ENCODE peak calls at places on chromosomes 4 and X, in four cellular contexts. M is tibial nerve; F is CD8-positive, alpha-beta T cell; J is uterus. C is an unnamed sample.
A peak's percentile ranks its signal among the peaks of the same experiment; 100 is the strongest.

GRCh38 chr4:15482346-15482745 is 12.7 kb downstream of the CC2D2A start:
- DNase-seq in M (no peak), F (no peak), J (no peak), C (no peak)

GRCh38 chr4:1136028-1136427 is 22.7 kb upstream of the RNF212 start:
- DNase-seq in M (no peak), F (no peak), J (no peak), C (no peak)

GRCh38 chr4:128385683-128386304 is 98.2 kb upstream of the PGRMC2 start:
- DNase-seq in M (no peak), F (no peak), J (no peak), C (no peak)

GRCh38 chrX:39162322-39162721 is 361.1 kb downstream of the MID1IP1 start:
- DNase-seq in M (no peak), F (peak; percentile 54), J (no peak), C (no peak)

GRCh38 chr4:82667761-82668505 is 106.1 kb upstream of the TMEM150C start:
- DNase-seq in M (no peak), F (no peak), J (no peak), C (no peak)

GRCh38 chr4:78446607-78447006 is 105.0 kb upstream of the ANXA3 start:
- DNase-seq in M (no peak), F (no peak), J (no peak), C (no peak)

GRCh38 chrX:39519213-39519544 is 578.6 kb downstream of the BCOR start:
- DNase-seq in M (no peak), F (no peak), J (peak; percentile 52), C (no peak)

GRCh38 chr4:2416564-2417195 is 1.8 kb downstream of the ZFYVE28 start:
- DNase-seq in M (no peak), F (no peak), J (no peak), C (no peak)

GRCh38 chr4:40731792-40732245 is 17.9 kb upstream of the NSUN7 start:
- DNase-seq in M (no peak), F (no peak), J (peak; percentile 17), C (peak; percentile 80)

GRCh38 chrX:8139713-8140112 is 31.4 kb downstream of the VCX2 start:
- DNase-seq in M (no peak), F (no peak), J (no peak), C (peak; percentile 58)

GRCh38 chr4:43835869-43836268 is 612.7 kb downstream of the KCTD8 start:
- DNase-seq in M (no peak), F (no peak), J (no peak), C (no peak)

GRCh38 chr4:683982-684571 is 4.9 kb downstream of the SLC49A3 start:
- DNase-seq in M (peak; percentile 42), F (no peak), J (no peak), C (no peak)

GRCh38 chr4:94488667-94489066 is 36.9 kb downstream of the PDLIM5 start:
- DNase-seq in M (no peak), F (no peak), J (no peak), C (no peak)

GRCh38 chr4:149795256-149795655 is 20.4 kb downstream of the IQCM start:
- DNase-seq in M (no peak), F (no peak), J (no peak), C (no peak)

GRCh38 chrX:39773923-39774803 is 323.6 kb downstream of the BCOR start:
- DNase-seq in M (no peak), F (peak; percentile 56), J (no peak), C (no peak)

GRCh38 chr4:172982151-172982590 is 186.4 kb upstream of the GALNT7 start:
- DNase-seq in M (no peak), F (no peak), J (peak; percentile 46), C (no peak)

GRCh38 chr4:89119166-89119565 is 7.8 kb downstream of the TIGD2 start:
- DNase-seq in M (no peak), F (no peak), J (no peak), C (no peak)

GRCh38 chrX:130700629-130701028 is 202.4 kb downstream of the ENOX2 start:
- DNase-seq in M (no peak), F (no peak), J (no peak), C (no peak)

GRCh38 chrX:82412851-82413250 is 1095.2 kb upstream of the POU3F4 start:
- DNase-seq in M (no peak), F (no peak), J (no peak), C (no peak)

GRCh38 chrX:108811891-108812290 is 75.5 kb upstream of the IRS4 start:
- DNase-seq in M (no peak), F (no peak), J (no peak), C (no peak)

GRCh38 chrX:50813843-50814661 is at the start of gene SHROOM4:
- DNase-seq in M (peak; percentile 14), F (no peak), J (peak; percentile 20), C (peak; percentile 48)

GRCh38 chr4:113657834-113658233 is 103.7 kb downstream of the CAMK2D start:
- DNase-seq in M (no peak), F (no peak), J (no peak), C (no peak)

GRCh38 chr4:81255524-81255923 is 40.5 kb upstream of the PRKG2 start:
- DNase-seq in M (no peak), F (no peak), J (no peak), C (no peak)

GRCh38 chr4:1985780-1986577 is 22.8 kb downstream of the NELFA start:
- DNase-seq in M (no peak), F (no peak), J (no peak), C (no peak)

GRCh38 chr4:114034189-114034588 is 54.7 kb upstream of the ARSJ start:
- DNase-seq in M (no peak), F (no peak), J (no peak), C (no peak)

GRCh38 chr4:75030649-75031235 is 97.8 kb downstream of the PARM1 start:
- DNase-seq in M (no peak), F (no peak), J (no peak), C (no peak)

GRCh38 chr4:101790521-101791188 is at the start of gene BANK1:
- DNase-seq in M (no peak), F (peak; percentile 32), J (no peak), C (peak; percentile 42)

GRCh38 chr4:19063662-19064061 is 1042.1 kb upstream of the LCORL start:
- DNase-seq in M (no peak), F (no peak), J (no peak), C (no peak)
- H3K4me1 ChIP-seq in M (no peaks in the 10 kb centered on the region), F (no peaks in the 10 kb centered on the region), J (no peaks in the 10 kb centered on the region), C (no peaks in the 10 kb centered on the region)

DNA sequence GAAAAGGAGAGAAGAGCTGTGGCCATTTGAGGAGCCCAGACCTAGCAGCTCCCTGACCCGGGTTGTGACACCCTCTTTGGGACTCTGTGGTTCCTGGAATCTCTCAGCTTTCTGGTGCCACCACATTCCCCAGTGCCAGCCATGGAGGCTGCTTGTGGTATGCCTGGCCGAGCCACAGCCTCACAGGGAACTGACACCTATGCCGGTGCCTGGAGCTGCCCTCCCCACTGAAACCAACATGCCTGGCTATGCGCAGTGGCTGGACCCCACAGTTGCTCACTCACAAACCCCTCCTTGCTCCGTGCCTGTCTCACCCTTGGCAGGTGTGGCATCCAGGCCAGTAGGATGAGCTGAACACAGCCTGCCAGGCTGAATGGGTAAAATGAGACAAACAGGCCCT is 749.4 kb downstream of the ARAP2 start:
- DNase-seq in M (no peak), F (no peak), J (no peak), C (no peak)
- H3K27ac ChIP-seq in M (no peak overlapping the region), F (no peak overlapping the region), J (no peak overlapping the region), C (no peak overlapping the region)

DNA sequence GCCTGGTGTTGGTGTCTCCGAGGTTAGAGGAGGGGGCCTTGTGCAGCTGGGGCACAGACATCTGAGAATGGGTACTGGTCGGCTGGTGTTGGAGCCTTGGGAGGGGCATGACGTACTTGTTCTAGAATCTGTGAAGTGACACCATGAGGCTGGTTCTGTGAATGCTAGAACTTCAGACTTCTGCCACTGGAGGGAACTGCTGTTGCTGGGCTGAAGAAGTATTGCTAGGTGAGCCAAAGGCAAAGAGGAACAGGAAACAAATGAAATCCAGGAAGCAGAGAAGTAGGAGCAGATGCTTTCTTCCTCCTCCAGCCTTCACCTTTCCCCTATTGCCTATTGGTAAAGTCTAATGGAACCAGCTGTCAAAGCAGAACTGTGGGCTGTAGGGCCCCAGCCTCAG is 120.9 kb upstream of the DDIT4L start:
- DNase-seq in M (no peak), F (no peak), J (no peak), C (no peak)
- TF ChIP-seq CTCF in M (no peak), F (no peak), J (no peak), C (no peak)

GRCh38 chrX:13587791-13588477 is 18.5 kb downstream of the EGFL6 start:
- DNase-seq in M (no peak), F (no peak), J (no peak), C (no peak)
- H3K4me1 ChIP-seq in M (no peaks in the 10 kb centered on the region), F (no peaks in the 10 kb centered on the region), J (no peaks in the 10 kb centered on the region), C (no peaks in the 10 kb centered on the region)

GRCh38 chrX:46788902-46789301 is 30.0 kb upstream of the SLC9A7 start:
- DNase-seq in M (no peak), F (no peak), J (no peak), C (no peak)
- H3K27ac ChIP-seq in M (no peak overlapping the region), F (no peak overlapping the region), J (no peak overlapping the region), C (no peak overlapping the region)

GRCh38 chrX:26778320-26778888 is 562.4 kb downstream of the MAGEB5 start:
- DNase-seq in M (no peak), F (no peak), J (no peak), C (no peak)
- TF ChIP-seq CTCF in M (no peak), F (no peak), J (no peak), C (no peak)

DNA sequence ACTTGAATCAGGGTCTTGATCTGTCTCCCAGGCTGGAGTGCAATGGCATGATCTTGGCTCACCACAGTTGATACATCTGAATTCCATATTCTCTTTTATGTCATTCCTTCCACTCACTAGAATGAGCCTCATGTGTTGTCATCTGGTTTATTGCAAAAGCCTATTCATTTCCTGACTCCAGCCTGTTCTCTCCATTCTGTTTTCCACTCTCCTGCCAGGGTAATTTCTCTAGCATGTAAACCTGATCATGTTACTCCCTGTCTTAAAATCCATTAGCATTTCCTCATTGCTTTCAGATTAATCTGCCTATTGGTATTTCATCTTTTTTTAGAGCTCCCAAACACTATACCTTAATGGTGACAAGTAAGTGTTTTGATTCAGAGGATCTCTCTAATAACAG is 4.3 kb upstream of the DDX60L start:
- DNase-seq in M (no peak), F (no peak), J (no peak), C (no peak)
- H3K4me1 ChIP-seq in M (peaks cover 11% of the 10 kb centered on the region), F (peaks cover 26% of the 10 kb centered on the region), J (no peaks in the 10 kb centered on the region), C (peaks cover 16% of the 10 kb centered on the region)